ENCODE peak calls at places on chromosomes 16 and 17, in seven cellular contexts. T, N, S, B, X, A and W are unnamed samples. For H3K4me1, the result is how much of the 10 kb centered on the place peaks cover.

GRCh38 chr17:2412561-2413021 is 11.7 kb upstream of the MNT start:
- DNase-seq in T (no peak), N (no peak), S (no peak), B (peak), X (no peak), A (no peak), W (no peak)

GRCh38 chr17:76243826-76244679 is 3.8 kb upstream of the RNF157 start:
- DNase-seq in T (no peak), N (no peak), S (no peak), B (no peak), X (no peak), A (no peak), W (peak)

GRCh38 chr17:58329808-58330543 is 1.4 kb upstream of the TSPOAP1 start:
- DNase-seq in T (no peak), N (no peak), S (no peak), B (no peak), X (no peak), A (peak), W (peak)

GRCh38 chr16:67708368-67708771 is 10.7 kb downstream of the GFOD2 start:
- DNase-seq in T (no peak), N (no peak), S (no peak), B (peak), X (no peak), A (no peak), W (no peak)

GRCh38 chr17:43456661-43457361 is 27.0 kb upstream of the DHX8 start:
- DNase-seq in T (no peak), N (no peak), S (no peak), B (no peak), X (no peak), A (no peak), W (peak)

GRCh38 chr17:75191584-75191983 is 8.8 kb upstream of the SUMO2 start:
- DNase-seq in T (no peak), N (no peak), S (no peak), B (peak), X (no peak), A (no peak), W (no peak)

GRCh38 chr16:54930034-54930938 is at the start of gene IRX5:
- DNase-seq in T (peak), N (peak), S (peak), B (peak), X (peak), A (no peak), W (peak)

GRCh38 chr17:66533572-66533971 is 231.2 kb downstream of the PRKCA start:
- DNase-seq in T (no peak), N (no peak), S (peak), B (no peak), X (no peak), A (no peak), W (no peak)

GRCh38 chr17:47821424-47822379 is at the start of gene OSBPL7:
- DNase-seq in T (no peak), N (peak), S (peak), B (peak), X (peak), A (peak), W (peak)

GRCh38 chr17:9854255-9854654 is 28.5 kb downstream of the GLP2R start:
- DNase-seq in T (no peak), N (no peak), S (no peak), B (no peak), X (no peak), A (no peak), W (no peak)

GRCh38 chr17:75679706-75680201 is 12.6 kb downstream of the SAP30BP start:
- DNase-seq in T (no peak), N (no peak), S (no peak), B (peak), X (peak), A (no peak), W (no peak)

GRCh38 chr17:17243163-17243562 is 6.2 kb upstream of the FLCN start:
- DNase-seq in T (no peak), N (no peak), S (no peak), B (no peak), X (no peak), A (no peak), W (no peak)

GRCh38 chr16:69567031-69567680 is 1.4 kb downstream of the NFAT5 start:
- DNase-seq in T (no peak), N (no peak), S (no peak), B (peak), X (no peak), A (no peak), W (peak)

GRCh38 chr16:72093448-72094265 is at the start of the genes DHX38 and TXNL4B:
- DNase-seq in T (peak), N (peak), S (peak), B (peak), X (peak), A (peak), W (peak)

GRCh38 chr16:87984868-87985267 is 33.6 kb downstream of the BANP start:
- DNase-seq in T (no peak), N (no peak), S (no peak), B (no peak), X (no peak), A (no peak), W (no peak)

GRCh38 chr16:27818231-27818630 is 245.3 kb downstream of the GSG1L start:
- DNase-seq in T (no peak), N (no peak), S (no peak), B (no peak), X (no peak), A (no peak), W (no peak)

GRCh38 chr16:1769402-1770300 is 1.7 kb downstream of the NME3 start:
- DNase-seq in T (no peak), N (no peak), S (no peak), B (no peak), X (no peak), A (no peak), W (no peak)

GRCh38 chr16:80300876-80301275 is 239.9 kb upstream of the DYNLRB2 start:
- DNase-seq in T (no peak), N (no peak), S (no peak), B (peak), X (no peak), A (no peak), W (no peak)

GRCh38 chr16:16158741-16159374 is 64.4 kb downstream of the ABCC6 start:
- DNase-seq in T (no peak), N (no peak), S (no peak), B (peak), X (no peak), A (no peak), W (no peak)

GRCh38 chr17:56681561-56682266 is 88.2 kb downstream of the NOG start:
- DNase-seq in T (peak), N (peak), S (no peak), B (peak), X (no peak), A (no peak), W (peak)

GRCh38 chr16:56164636-56165035 is 26.7 kb upstream of the GNAO1 start:
- DNase-seq in T (no peak), N (no peak), S (no peak), B (no peak), X (no peak), A (no peak), W (no peak)

GRCh38 chr16:17301593-17302135 is 169.1 kb downstream of the XYLT1 start:
- DNase-seq in T (no peak), N (no peak), S (no peak), B (no peak), X (no peak), A (peak), W (no peak)

GRCh38 chr16:25563700-25564099 is 128.1 kb upstream of the HS3ST4 start:
- DNase-seq in T (no peak), N (no peak), S (no peak), B (no peak), X (no peak), A (no peak), W (no peak)

GRCh38 chr17:48215583-48216139 is 108.1 kb downstream of the SNX11 start:
- DNase-seq in T (no peak), N (peak), S (peak), B (peak), X (peak), A (no peak), W (no peak)

GRCh38 chr17:32275060-32276042 is 9.7 kb downstream of the RHBDL3 start:
- DNase-seq in T (no peak), N (peak), S (no peak), B (peak), X (peak), A (no peak), W (no peak)

GRCh38 chr16:28157768-28158535 is 53.8 kb downstream of the XPO6 start:
- DNase-seq in T (no peak), N (no peak), S (no peak), B (peak), X (no peak), A (no peak), W (no peak)

GRCh38 chr16:9362050-9362449 is 270.6 kb downstream of the HAPSTR1 start:
- DNase-seq in T (no peak), N (no peak), S (no peak), B (no peak), X (no peak), A (no peak), W (no peak)

GRCh38 chr17:43316522-43317142 is 82.2 kb upstream of the ARL4D start:
- DNase-seq in T (no peak), N (no peak), S (no peak), B (peak), X (no peak), A (no peak), W (peak)

GRCh38 chr17:45700171-45701090 is 83.7 kb upstream of the CRHR1 start:
- DNase-seq in T (no peak), N (no peak), S (no peak), B (no peak), X (no peak), A (no peak), W (no peak)

GRCh38 chr16:30186782-30187555 is 3.6 kb downstream of the CORO1A start:
- DNase-seq in T (peak), N (no peak), S (no peak), B (peak), X (peak), A (peak), W (peak)

GRCh38 chr17:1635675-1636465 is 7.2 kb upstream of the SLC43A2 start:
- DNase-seq in T (no peak), N (no peak), S (no peak), B (no peak), X (no peak), A (no peak), W (no peak)

GRCh38 chr16:50372611-50373344 is 4.0 kb upstream of the BRD7 start:
- DNase-seq in T (no peak), N (no peak), S (no peak), B (peak), X (no peak), A (no peak), W (no peak)

DNA sequence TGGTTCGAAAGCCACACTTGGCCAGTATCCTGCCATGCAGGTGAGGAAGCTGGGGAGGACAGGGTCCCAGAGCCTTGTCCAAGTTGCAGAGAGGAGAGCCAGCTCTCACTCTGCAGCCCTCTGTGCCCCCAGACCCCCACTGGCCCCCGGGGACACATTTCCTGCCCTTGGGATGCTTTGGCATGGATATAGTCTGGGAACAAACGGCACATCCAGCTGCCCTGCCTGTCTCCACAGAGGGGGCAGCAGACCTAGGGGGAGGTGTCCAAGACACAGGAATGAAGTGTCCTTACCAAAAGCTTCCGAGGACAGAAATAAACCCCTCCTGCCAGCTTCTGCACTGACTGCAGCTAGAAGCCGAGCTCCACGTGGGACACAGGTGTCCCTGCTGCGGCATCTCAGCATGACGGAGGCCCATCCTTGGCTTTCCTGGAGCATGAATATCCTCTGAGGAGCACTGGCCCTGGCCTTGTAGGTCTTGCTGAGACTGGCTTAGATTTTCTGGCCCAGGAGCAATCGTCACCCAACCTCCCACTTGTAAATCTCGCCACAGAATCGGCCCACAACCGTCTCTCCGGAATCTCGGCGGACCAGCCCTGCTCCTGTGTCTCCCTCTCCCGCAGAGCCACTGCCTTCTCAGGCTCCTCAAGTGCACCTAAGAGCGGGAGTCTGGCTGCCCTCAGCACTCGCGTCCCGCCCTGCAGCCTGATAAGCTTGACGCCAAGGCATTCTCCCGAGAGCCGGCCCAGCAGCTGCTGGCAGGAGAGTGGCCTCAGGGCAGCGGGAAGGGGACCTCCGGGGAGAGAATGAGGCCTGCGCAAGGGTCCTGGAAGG is 1.1 kb upstream of the CAPN15 start:
- DNase-seq in T (no peak), N (no peak), S (no peak), B (peak), X (no peak), A (no peak), W (peak)
- H3K4me2 ChIP-seq in T (peak), N (peak), S (peak), B (peak), X (peak), A (peak), W (peak)

GRCh38 chr17:81131486-81132196 is 33.7 kb upstream of the PVALEF start:
- DNase-seq in T (no peak), N (no peak), S (no peak), B (no peak), X (no peak), A (no peak), W (no peak)

GRCh38 chr17:81130385-81131288 is 34.7 kb upstream of the PVALEF start:
- DNase-seq in T (no peak), N (no peak), S (peak), B (no peak), X (no peak), A (no peak), W (no peak)

GRCh38 chr17:81134064-81134781 is 31.1 kb upstream of the PVALEF start:
- DNase-seq in T (no peak), N (no peak), S (no peak), B (no peak), X (no peak), A (no peak), W (no peak)

GRCh38 chr17:81132197-81132540 is 33.1 kb upstream of the PVALEF start:
- DNase-seq in T (no peak), N (no peak), S (no peak), B (no peak), X (no peak), A (no peak), W (no peak)

GRCh38 chr17:81132770-81133723 is 32.3 kb upstream of the PVALEF start:
- DNase-seq in T (no peak), N (no peak), S (no peak), B (no peak), X (no peak), A (no peak), W (no peak)
- H3K4me1 ChIP-seq in T (under half), N (under half), S (under half), B (under half), X (under half), A (under half), W (under half)

GRCh38 chr17:29562615-29563014 is 4.2 kb downstream of the ABHD15 start:
- DNase-seq in T (no peak), N (no peak), S (no peak), B (no peak), X (no peak), A (no peak), W (no peak)
- H3K4me2 ChIP-seq in T (no peak), N (no peak), S (no peak), B (no peak), X (no peak), A (no peak), W (no peak)

GRCh38 chr16:81740163-81740562 is 38.9 kb upstream of the PLCG2 start:
- DNase-seq in T (no peak), N (no peak), S (no peak), B (no peak), X (no peak), A (peak), W (no peak)

GRCh38 chr16:81738831-81739496 is 40.1 kb upstream of the PLCG2 start:
- DNase-seq in T (no peak), N (no peak), S (no peak), B (no peak), X (no peak), A (no peak), W (no peak)

GRCh38 chr16:81734632-81735434 is 44.3 kb upstream of the PLCG2 start:
- DNase-seq in T (no peak), N (no peak), S (no peak), B (peak), X (no peak), A (no peak), W (no peak)

GRCh38 chr16:81739503-81739902 is 39.6 kb upstream of the PLCG2 start:
- DNase-seq in T (no peak), N (no peak), S (no peak), B (no peak), X (no peak), A (no peak), W (no peak)

GRCh38 chr16:81737885-81738536 is 41.1 kb upstream of the PLCG2 start:
- DNase-seq in T (peak), N (peak), S (peak), B (peak), X (peak), A (peak), W (peak)
- H3K4me1 ChIP-seq in T (under half), N (under half), S (under half), B (under half), X (under half), A (under half), W (under half)